ENCODE peak calls at places on chromosomes 6 and 20, in five cellular contexts. O is HCT116, Y is GM23338, W is H1, N is endothelial cell of umbilical vein. Z is an unnamed sample.

GRCh38 chr6:17115251-17116089 is 13.6 kb downstream of the STMND1 start:
- DNase-seq in O (peak; percentile 34), N (peak; percentile 36), Y (no peak), W (no peak), Z (no peak)

GRCh38 chr20:32203556-32204484 is 3.7 kb downstream of the PLAGL2 start:
- DNase-seq in Y (no peak), N (no peak), W (no peak), O (no peak), Z (no peak)

GRCh38 chr6:170063431-170063830 is 227.4 kb downstream of the DLL1 start:
- DNase-seq in N (no peak), Y (no peak), W (peak; percentile 36), O (no peak), Z (peak; percentile 17)

GRCh38 chr6:144574796-144575195 is 289.7 kb downstream of the UTRN start:
- DNase-seq in W (no peak), Y (no peak), N (no peak), O (no peak), Z (no peak)

GRCh38 chr20:53763707-53764415 is 170.2 kb upstream of the ZNF217 start:
- DNase-seq in Y (peak; percentile 89), W (peak; percentile 54), N (peak; percentile 46), O (no peak), Z (no peak)

GRCh38 chr6:11174245-11174616 is 58.2 kb downstream of the NEDD9 start:
- DNase-seq in N (no peak), O (no peak), Y (no peak), W (no peak), Z (no peak)

GRCh38 chr6:20757761-20758160 is 223.5 kb downstream of the CDKAL1 start:
- DNase-seq in Y (no peak), N (no peak), O (no peak), W (no peak), Z (no peak)

GRCh38 chr6:10411915-10412164 is 3.0 kb downstream of the TFAP2A start:
- DNase-seq in Y (no peak), O (no peak), N (peak; percentile 64), W (no peak), Z (no peak)

GRCh38 chr20:59820204-59821041 is 113.0 kb downstream of the SYCP2 start:
- DNase-seq in W (no peak), N (no peak), Y (no peak), O (no peak), Z (peak; percentile 29)

GRCh38 chr6:169804427-169804826 is 53.0 kb downstream of the ERMARD start:
- DNase-seq in O (no peak), Y (no peak), N (no peak), W (no peak), Z (no peak)

GRCh38 chr6:139577991-139578604 is 203.7 kb upstream of the CITED2 start:
- DNase-seq in Y (no peak), N (no peak), O (no peak), W (no peak), Z (no peak)

GRCh38 chr6:51490101-51490500 is 597.3 kb downstream of the PKHD1 start:
- DNase-seq in Y (no peak), N (no peak), W (no peak), O (no peak), Z (no peak)

GRCh38 chr6:42406296-42407280 is 45.1 kb downstream of the TRERF1 start:
- DNase-seq in W (no peak), O (no peak), Y (no peak), N (peak; percentile 35), Z (no peak)

GRCh38 chr6:20479075-20479871 is 55.0 kb upstream of the CDKAL1 start:
- DNase-seq in N (peak; percentile 37), Y (no peak), W (no peak), O (no peak), Z (no peak)

GRCh38 chr20:53735536-53736050 is 142.0 kb upstream of the ZNF217 start:
- DNase-seq in O (no peak), Y (peak; percentile 25), N (peak; percentile 33), W (no peak), Z (no peak)

DNA sequence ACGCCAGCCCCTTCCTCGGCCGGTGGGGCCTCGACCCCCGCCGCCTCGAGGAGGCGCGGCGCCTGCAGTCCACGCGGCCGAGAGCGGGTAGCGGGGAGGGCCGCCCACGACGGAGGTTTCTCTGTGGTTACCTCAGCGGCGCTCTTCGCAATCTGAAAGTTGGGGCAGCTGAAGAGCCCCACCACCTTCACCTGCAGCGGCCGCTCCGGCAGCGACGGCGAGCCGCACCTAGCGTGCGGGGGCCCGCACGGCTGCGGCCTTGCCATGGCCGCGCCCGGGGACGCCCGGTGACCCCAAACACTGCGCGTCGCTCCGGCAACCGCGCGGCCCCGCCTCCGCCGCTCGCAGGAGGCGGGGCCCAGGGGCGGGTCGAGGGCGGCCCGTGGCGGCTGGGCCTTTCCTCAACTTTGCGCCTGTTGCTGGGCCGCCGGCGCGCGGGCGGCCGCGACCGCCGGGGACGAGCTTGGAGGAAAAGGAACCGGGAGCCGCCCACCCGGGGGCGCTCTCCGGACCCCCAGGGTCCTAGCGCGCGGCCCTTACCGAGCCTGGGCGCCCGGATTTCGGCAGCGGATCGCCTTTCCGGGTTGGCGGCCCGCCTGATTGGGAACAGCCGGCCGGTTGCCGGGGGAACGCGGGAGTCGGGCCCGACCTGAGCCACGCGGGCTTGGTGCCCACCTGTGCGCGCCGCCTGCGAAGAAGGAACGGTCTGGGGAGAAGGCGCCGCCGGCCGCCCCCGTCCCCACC is at the start of the genes PPIL6 and SMPD2:
- DNase-seq in O (peak; percentile 70), W (peak; percentile 86), Y (peak; percentile 92), N (peak; percentile 86), Z (peak; percentile 93)
- TF ChIP-seq POLR2AphosphoS5 in O (peak; percentile 69), W (no peak), Y (peak; percentile 45), N (peak; percentile 51), Z (peak; percentile 32)

GRCh38 chr6:89050155-89050554 is 30.4 kb upstream of the PNRC1 start:
- DNase-seq in Y (no peak), N (no peak), W (no peak), O (no peak), Z (no peak)
- TF ChIP-seq POLR2AphosphoS5 in Y (no peak), N (no peak), W (no peak), O (no peak), Z (peak; percentile 77)

DNA sequence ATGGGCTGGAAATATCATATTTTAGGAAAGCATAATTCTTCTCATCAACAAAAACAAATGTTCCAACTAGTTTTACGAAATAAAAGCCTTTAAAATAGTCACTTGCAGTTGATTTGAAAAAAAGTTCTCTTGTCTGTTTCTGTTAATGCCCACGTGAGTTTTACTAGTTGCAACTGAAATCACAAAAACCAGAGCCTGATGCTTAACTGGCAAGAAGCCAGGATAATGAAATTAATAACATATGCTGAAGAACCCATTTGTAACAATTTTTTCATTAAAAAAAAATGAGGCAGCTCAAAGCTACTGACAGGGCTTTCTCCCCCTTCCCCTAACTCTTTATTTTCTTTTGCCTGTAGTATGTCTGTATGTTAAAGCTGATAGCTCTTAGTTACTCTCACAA is 132.8 kb upstream of the EYA4 start:
- DNase-seq in N (no peak), Y (no peak), W (no peak), O (no peak), Z (no peak)
- TF ChIP-seq POLR2AphosphoS5 in N (no peak), Y (no peak), W (no peak), O (no peak), Z (no peak)

GRCh38 chr6:148272084-148272483 is 70.6 kb upstream of the SASH1 start:
- DNase-seq in N (peak; percentile 89), O (no peak), Y (no peak), W (no peak), Z (no peak)
- TF ChIP-seq POLR2AphosphoS5 in N (peak; percentile 40), O (no peak), Y (no peak), W (no peak), Z (no peak)

GRCh38 chr6:29708432-29709177 is 14.6 kb upstream of the HLA-F start:
- DNase-seq in Y (no peak), N (no peak), O (no peak), W (no peak), Z (no peak)
- TF ChIP-seq POLR2AphosphoS5 in Y (no peak), N (no peak), O (no peak), W (no peak), Z (no peak)

DNA sequence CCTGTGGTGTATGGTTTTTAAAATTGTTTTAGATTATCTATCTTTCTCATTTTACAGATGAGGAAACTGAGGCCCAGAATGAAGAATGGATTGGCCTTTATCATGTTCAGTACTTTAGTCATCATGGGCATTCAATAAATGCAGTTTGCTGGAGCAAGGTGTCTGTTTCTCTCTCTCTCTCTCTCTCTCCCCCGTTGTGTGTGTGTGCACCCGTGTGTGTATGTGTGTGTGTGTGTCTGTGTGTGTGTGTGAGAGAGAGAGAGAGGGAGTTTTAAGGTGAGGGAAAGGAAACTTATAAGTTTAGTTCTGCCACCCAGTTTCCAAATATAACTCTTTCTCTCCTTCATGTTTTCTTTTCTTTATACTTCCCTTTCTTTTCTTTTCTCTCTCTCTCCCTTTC is 62.4 kb downstream of the CTNNBL1 start:
- DNase-seq in W (no peak), O (no peak), Y (no peak), N (no peak), Z (no peak)
- TF ChIP-seq POLR2AphosphoS5 in W (no peak), O (no peak), Y (no peak), N (no peak), Z (no peak)

DNA sequence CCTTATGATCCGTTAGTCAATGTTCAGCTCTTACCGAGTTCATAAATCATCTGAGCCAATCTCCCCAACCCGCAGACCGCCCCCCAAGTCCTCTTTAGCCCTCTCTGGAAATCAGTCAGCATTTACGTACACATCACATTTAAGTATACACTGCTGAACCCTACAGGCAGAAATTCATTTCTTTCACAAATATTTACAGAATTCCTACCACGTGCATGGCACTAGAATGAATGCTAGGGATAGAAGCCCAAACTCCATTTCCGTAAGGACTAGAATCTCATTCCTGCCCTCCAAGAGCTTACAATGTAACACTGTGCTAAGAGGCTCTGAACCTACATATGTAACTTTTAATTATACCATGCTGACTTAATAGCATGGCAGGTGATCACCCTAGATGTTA is 1.8 kb downstream of the OSER1 start:
- DNase-seq in O (no peak), W (no peak), N (no peak), Y (no peak), Z (no peak)
- TF ChIP-seq POLR2AphosphoS5 in O (no peak), W (no peak), N (no peak), Y (no peak), Z (no peak)

DNA sequence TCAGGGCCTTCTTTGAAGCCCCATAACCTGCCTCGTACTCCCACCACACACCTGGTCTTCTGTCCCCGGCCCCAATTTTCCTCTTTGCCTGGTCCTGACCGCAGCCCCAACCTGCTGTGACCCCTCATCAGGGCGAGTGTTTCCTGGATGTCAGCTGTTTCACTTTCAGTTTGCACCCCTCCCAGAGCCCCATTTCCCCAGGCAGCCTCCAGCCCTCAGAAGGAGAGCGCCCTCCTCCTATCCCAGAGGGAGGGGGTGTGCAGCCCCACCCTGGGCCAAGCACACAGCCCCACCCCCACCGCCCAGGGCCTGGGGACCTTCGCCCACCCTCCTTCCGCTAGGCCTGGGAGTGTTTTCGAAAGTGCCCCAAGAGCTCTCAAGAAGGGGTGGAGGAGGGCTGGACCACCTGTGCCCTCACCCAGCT is 1.5 kb downstream of the BAK1 start:
- DNase-seq in W (no peak), Y (no peak), O (no peak), N (no peak), Z (no peak)
- TF ChIP-seq POLR2AphosphoS5 in W (no peak), Y (no peak), O (no peak), N (no peak), Z (no peak)